ENCODE peak calls at places on chromosomes 7 and 10, in nine cellular contexts. F, S, M, I, A, R, W, K and V are unnamed samples.

GRCh38 chr10:30190831-30191552 is 131.6 kb upstream of the JCAD start:
- DNase-seq in F (no peak), S (no peak), M (no peak), I (no peak), A (no peak), R (no peak), W (no peak), K (peak), V (no peak)

GRCh38 chr7:21261627-21262564 is 166.0 kb upstream of the SP4 start:
- DNase-seq in F (peak), S (peak), M (no peak), I (no peak), A (peak), R (peak), W (no peak), K (peak), V (peak)

GRCh38 chr10:119308089-119308488 is 100.7 kb downstream of the GRK5 start:
- DNase-seq in F (no peak), S (no peak), M (peak), I (no peak), A (no peak), R (no peak), W (no peak), K (no peak), V (no peak)

GRCh38 chr7:107564553-107565298 is 955 bp downstream of the DUS4L start:
- DNase-seq in F (peak), S (peak), M (no peak), I (peak), A (peak), R (peak), W (peak), K (no peak), V (peak)

GRCh38 chr7:143426479-143427142 is 16.6 kb upstream of the TAS2R60 start:
- DNase-seq in F (no peak), S (no peak), M (no peak), I (no peak), A (no peak), R (no peak), W (no peak), K (no peak), V (no peak)

GRCh38 chr10:90847436-90847835 is 10.4 kb downstream of the HTR7 start:
- DNase-seq in F (peak), S (peak), M (no peak), I (no peak), A (peak), R (peak), W (no peak), K (no peak), V (peak)

GRCh38 chr7:44116789-44117666 is 6.3 kb downstream of the POLD2 start:
- DNase-seq in F (no peak), S (no peak), M (peak), I (no peak), A (no peak), R (no peak), W (no peak), K (no peak), V (no peak)

GRCh38 chr10:114603943-114604342 is 54.1 kb downstream of the ABLIM1 start:
- DNase-seq in F (peak), S (peak), M (no peak), I (no peak), A (no peak), R (peak), W (no peak), K (no peak), V (peak)

GRCh38 chr7:73721237-73721848 is 1.9 kb upstream of the STX1A start:
- DNase-seq in F (peak), S (no peak), M (no peak), I (no peak), A (no peak), R (no peak), W (no peak), K (peak), V (no peak)

GRCh38 chr7:91636129-91636724 is 244.3 kb downstream of the MTERF1 start:
- DNase-seq in F (peak), S (peak), M (no peak), I (no peak), A (peak), R (peak), W (no peak), K (peak), V (peak)
- TF ChIP-seq CTCF in F (peak), S (peak), M (peak), I (peak), A (peak), R (peak), W (peak), K (peak), V (peak)

GRCh38 chr10:101831169-101831811 is 12.3 kb downstream of the KCNIP2 start:
- DNase-seq in F (no peak), S (no peak), M (peak), I (no peak), A (no peak), R (no peak), W (no peak), K (no peak), V (no peak)

GRCh38 chr10:101828734-101829551 is 10.7 kb upstream of the OGA start:
- DNase-seq in F (no peak), S (peak), M (peak), I (no peak), A (no peak), R (no peak), W (no peak), K (peak), V (no peak)

GRCh38 chr10:101830322-101831168 is 12.3 kb upstream of the OGA start:
- DNase-seq in F (peak), S (peak), M (peak), I (peak), A (peak), R (peak), W (peak), K (peak), V (peak)

GRCh38 chr10:101827919-101828600 is 9.8 kb upstream of the OGA start:
- DNase-seq in F (no peak), S (no peak), M (no peak), I (no peak), A (no peak), R (no peak), W (no peak), K (no peak), V (no peak)

DNA sequence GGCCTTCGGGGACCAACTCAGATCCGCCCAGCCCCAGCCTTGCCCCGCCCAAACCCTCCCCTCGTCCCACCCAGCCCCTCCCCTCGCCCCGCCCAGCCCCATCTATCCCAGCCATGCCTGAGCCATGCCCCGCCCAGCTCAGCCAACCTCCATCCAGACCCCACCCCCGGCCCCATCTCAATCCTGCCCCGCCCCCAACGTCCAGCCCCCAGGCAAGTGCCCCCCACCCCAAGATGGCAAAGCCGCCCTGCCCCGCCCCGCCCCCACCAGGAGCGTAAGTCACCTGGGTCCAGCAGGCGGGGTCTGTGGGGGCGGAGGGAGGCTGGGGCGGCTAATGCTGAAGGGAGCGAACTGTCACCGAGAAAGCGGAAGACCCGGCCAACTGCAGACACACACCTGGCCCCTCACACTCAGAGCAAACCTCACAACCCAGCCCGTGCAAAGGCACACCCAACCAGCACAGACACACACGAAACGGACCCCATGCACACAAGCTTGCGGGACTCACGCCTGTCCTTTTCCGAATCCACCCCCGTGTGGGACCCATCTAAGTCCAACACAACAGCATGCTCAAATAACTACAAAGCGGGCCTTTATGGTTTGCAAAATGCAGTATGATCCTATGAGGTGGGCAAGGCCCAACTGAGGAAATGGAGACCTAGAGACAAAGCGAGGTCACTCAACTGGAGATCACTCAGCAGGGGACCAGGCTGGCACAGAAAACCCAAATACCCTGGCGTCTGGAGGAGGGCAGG is 11.5 kb upstream of the OGA start:
- DNase-seq in F (no peak), S (peak), M (peak), I (no peak), A (no peak), R (peak), W (no peak), K (peak), V (no peak)
- H3K4me3 ChIP-seq in F (peak), S (peak), M (peak), I (peak), A (peak), R (peak), W (peak), K (peak), V (peak)

GRCh38 chr10:122468923-122469781 is 7.8 kb downstream of the HTRA1 start:
- DNase-seq in F (peak), S (peak), M (peak), I (peak), A (peak), R (peak), W (peak), K (no peak), V (peak)

GRCh38 chr10:122465401-122465800 is 4.0 kb downstream of the HTRA1 start:
- DNase-seq in F (no peak), S (no peak), M (no peak), I (no peak), A (no peak), R (no peak), W (no peak), K (no peak), V (no peak)

GRCh38 chr10:122468220-122468922 is 7.0 kb downstream of the HTRA1 start:
- DNase-seq in F (no peak), S (no peak), M (no peak), I (no peak), A (no peak), R (no peak), W (no peak), K (no peak), V (no peak)

GRCh38 chr10:122464575-122464974 is 3.2 kb downstream of the HTRA1 start:
- DNase-seq in F (no peak), S (no peak), M (no peak), I (no peak), A (no peak), R (no peak), W (no peak), K (no peak), V (no peak)

DNA sequence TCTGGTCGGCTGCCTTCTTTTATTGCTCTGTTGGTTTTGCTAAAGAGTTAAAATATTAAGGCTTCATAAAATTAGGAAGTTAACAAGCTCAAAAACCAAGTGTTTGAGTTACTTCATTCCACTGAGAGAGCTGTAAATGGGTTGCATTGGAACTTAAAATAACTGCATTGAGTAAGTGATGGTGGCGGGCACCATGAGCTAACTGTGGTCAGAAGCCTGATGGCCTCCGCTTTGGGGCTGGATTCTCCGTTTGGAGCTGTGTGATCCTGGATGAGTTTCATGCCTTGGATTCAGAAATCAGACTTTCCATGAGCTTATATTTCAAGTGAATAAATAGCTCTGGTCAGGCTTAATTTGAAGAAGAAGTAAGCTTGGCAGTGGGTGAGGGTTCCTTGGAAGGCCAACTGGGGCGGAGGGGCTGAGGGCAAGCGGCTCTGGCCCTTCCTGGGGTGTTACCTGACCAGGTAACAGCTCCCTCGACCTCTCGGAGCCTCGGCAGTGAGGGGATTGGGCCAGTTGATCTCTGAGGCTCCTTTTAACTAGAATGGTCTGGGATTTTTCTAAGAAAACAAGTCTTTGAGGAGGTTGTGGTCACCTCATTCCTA is 5.6 kb downstream of the HTRA1 start:
- DNase-seq in F (no peak), S (no peak), M (no peak), I (no peak), A (no peak), R (no peak), W (no peak), K (no peak), V (no peak)
- TF ChIP-seq CTCF in F (no peak), S (no peak), M (no peak), I (no peak), A (no peak), R (no peak), W (no peak), K (no peak), V (no peak)

DNA sequence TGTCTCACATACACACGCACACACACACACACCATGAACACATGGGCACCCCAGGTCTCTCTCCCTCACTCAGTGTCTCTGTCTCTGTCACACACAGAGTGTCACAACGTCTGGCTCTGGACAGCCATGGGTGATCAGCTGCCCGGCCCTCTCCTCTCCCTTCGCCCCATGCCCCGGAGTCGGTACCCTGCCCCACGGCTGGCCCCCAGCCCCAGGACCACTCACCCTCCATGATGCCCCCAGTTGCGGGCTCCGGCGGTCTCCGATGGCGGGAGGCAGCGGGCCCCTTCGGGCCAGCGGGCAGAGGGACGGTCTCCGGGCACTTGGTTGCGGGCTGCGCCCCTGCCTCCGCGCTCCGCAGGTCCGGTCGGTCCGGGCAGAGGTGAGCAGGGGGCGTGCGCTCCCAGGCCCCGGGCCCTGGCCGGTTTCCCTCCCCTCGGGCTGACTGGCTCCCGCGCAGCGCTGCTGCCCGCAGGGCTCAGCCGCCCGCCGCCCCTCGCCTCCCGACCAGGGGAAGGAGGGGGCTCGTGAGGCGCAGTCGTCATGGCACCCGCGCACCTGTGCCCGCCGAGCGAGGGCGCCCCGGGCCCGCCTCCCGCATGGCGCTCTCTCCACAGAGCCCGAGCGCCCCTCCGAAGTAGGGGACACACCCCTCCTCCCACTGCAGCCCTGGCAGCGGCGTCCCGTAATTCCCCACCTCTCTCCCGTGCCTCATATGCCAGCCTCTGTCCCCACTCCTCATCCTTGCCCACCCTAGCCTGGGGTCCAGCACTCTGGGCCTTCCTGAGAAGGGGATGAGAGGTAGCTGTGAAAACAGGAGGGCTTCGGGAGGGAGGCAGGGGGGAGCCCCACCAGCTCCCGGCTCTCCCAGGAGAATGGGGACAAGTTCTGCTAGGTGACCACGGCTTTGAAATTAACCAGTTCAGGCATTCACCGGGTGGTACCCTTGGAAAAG is at the start of gene NPFFR1:
- DNase-seq in F (no peak), S (no peak), M (peak), I (no peak), A (no peak), R (no peak), W (no peak), K (no peak), V (no peak)
- H3K4me3 ChIP-seq in F (peak), S (peak), M (no peak), I (no peak), A (no peak), R (no peak), W (no peak), K (peak), V (no peak)

DNA sequence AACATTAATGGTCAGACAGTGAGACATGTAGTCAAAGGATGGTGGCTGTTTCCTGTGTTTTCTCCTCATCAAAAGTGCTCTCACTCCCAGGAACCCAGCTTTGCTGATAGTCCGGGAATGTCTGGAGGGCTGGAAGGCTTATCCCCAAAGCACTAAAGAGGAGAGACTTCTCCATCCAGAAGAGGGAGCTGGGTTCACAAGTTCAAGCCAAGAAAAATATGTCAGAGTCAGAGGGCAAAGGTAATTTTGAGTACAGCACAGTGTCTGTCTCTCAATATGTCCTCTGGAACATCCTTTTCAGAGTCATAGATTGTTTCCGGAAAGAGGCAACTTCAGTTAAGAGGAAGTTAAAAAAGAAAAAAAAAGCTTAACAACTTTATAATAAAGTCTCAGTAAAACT is 281.5 kb upstream of the PHYHIPL start:
- DNase-seq in F (no peak), S (peak), M (no peak), I (no peak), A (no peak), R (peak), W (no peak), K (no peak), V (peak)
- TF ChIP-seq CTCF in F (no peak), S (peak), M (no peak), I (no peak), A (no peak), R (peak), W (no peak), K (no peak), V (no peak)

GRCh38 chr10:131899116-131899690 is 1.6 kb upstream of the PPP2R2D start:
- DNase-seq in F (no peak), S (no peak), M (peak), I (no peak), A (no peak), R (no peak), W (no peak), K (no peak), V (no peak)
- H3K4me3 ChIP-seq in F (no peak), S (no peak), M (no peak), I (no peak), A (no peak), R (no peak), W (no peak), K (no peak), V (no peak)

GRCh38 chr10:36038316-36038715 is 396.2 kb upstream of the FZD8 start:
- DNase-seq in F (no peak), S (no peak), M (no peak), I (no peak), A (no peak), R (no peak), W (no peak), K (no peak), V (no peak)

GRCh38 chr10:36036137-36036536 is 394.0 kb upstream of the FZD8 start:
- DNase-seq in F (no peak), S (no peak), M (no peak), I (no peak), A (no peak), R (no peak), W (no peak), K (no peak), V (no peak)

DNA sequence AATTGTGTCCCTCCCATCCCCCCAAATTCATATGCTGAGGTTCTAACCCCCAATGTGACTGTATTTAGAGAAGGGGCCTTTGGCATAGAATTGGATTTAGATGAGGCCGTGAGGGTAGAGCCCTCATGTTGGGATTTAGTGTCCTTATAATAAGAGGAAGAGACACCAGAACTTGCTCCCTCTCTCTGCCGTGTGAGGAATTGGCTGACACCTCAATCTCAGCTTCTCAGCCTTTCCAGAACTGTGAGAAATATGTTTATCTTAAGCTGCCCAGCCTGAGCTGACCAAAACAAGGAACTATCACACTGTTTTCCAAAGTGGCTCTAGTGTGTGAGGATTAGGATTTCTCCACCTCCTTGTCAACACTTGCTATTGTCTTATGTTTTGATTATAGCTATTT is 400.0 kb upstream of the FZD8 start:
- DNase-seq in F (no peak), S (no peak), M (no peak), I (no peak), A (no peak), R (no peak), W (no peak), K (no peak), V (no peak)
- TF ChIP-seq CTCF in F (no peak), S (no peak), M (no peak), I (no peak), A (no peak), R (peak), W (no peak), K (no peak), V (no peak)

DNA sequence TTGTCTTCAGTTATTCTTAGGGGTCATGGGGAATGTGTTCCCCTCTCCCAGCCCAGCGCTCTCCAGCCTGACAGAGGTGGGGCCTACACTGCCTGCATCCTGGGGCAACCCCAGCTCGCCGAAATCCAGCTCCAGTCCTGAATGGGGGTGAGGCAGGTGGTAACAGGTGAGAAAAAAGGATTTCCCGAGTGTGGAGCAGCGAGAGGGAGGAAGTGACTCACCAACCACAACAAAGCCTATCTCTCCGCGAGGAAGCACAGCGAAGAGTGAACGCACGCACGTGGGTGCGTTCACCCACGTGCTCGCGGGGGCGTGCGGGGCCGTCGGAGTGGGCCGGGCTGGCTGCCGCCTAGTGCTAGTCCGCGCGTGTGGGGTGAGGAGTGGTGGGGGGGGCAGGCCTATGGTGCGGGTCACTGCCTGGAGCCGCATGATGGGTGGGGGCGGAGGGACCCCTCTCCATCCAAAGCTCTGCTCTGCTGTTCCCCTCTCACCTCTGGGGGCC is 855 bp upstream of the PALD1 start:
- DNase-seq in F (no peak), S (peak), M (peak), I (no peak), A (no peak), R (peak), W (no peak), K (peak), V (no peak)
- H3K4me3 ChIP-seq in F (no peak), S (peak), M (no peak), I (no peak), A (no peak), R (no peak), W (no peak), K (peak), V (peak)